ENCODE peak calls at places on chromosomes 2 and 18, in ten cellular contexts. B is GM12865, A is astrocyte of the spinal cord, L is A549, E is cardiac muscle cell, W is HepG2, Y is heart left ventricle, P is GM12864, V is neural progenitor cell, Q is spleen. N is an unnamed sample.

GRCh38 chr2:16215892-16216554 is 275.7 kb downstream of the MYCN start:
- DNase-seq in B (no peak), A (no peak), L (no peak), E (no peak), W (no peak), Y (peak; percentile 73), P (no peak), V (no peak), Q (no peak), N (no peak)

GRCh38 chr2:52077159-52077558 is 1045.2 kb upstream of the NRXN1 start:
- DNase-seq in B (no peak), A (no peak), L (no peak), E (no peak), W (no peak), Y (no peak), P (no peak), V (no peak), Q (no peak), N (no peak)

GRCh38 chr2:150346806-150347205 is 140.7 kb downstream of the RND3 start:
- DNase-seq in B (no peak), A (no peak), L (no peak), E (no peak), W (no peak), Y (no peak), P (no peak), V (no peak), Q (no peak), N (no peak)

GRCh38 chr2:188898261-188898660 is 75.9 kb upstream of the COL3A1 start:
- DNase-seq in B (no peak), A (no peak), L (no peak), E (no peak), W (no peak), Y (no peak), P (no peak), V (no peak), Q (no peak), N (no peak)

GRCh38 chr18:76720683-76721082 is 101.7 kb upstream of the ZNF236 start:
- DNase-seq in B (no peak), A (no peak), L (no peak), E (no peak), W (no peak), Y (no peak), P (no peak), V (no peak), Q (no peak), N (no peak)

GRCh38 chr2:241009601-241010530 is 11.4 kb downstream of the SNED1 start:
- DNase-seq in B (peak; percentile 45), A (peak; percentile 96), L (no peak), E (no peak), W (no peak), Y (no peak), P (no peak), V (peak; percentile 59), Q (peak; percentile 80), N (no peak)

GRCh38 chr2:129748653-129749052 is 230.8 kb upstream of the RAB6C start:
- DNase-seq in B (no peak), A (no peak), L (peak; percentile 13), E (peak; percentile 49), W (peak; percentile 21), Y (no peak), P (no peak), V (peak; percentile 55), Q (peak; percentile 41), N (no peak)

GRCh38 chr2:102657770-102658169 is 38.4 kb downstream of the SLC9A2 start:
- DNase-seq in B (peak; percentile 55), A (no peak), L (peak; percentile 26), E (no peak), W (no peak), Y (no peak), P (no peak), V (no peak), Q (no peak), N (peak; percentile 32)

GRCh38 chr2:288743-289361 is 961 bp upstream of the ALKAL2 start:
- DNase-seq in B (no peak), A (no peak), L (no peak), E (no peak), W (no peak), Y (no peak), P (no peak), V (peak; percentile 23), Q (no peak), N (no peak)

GRCh38 chr2:289362-290089 is 1.6 kb upstream of the ALKAL2 start:
- DNase-seq in B (no peak), A (peak; percentile 35), L (peak; percentile 25), E (peak; percentile 25), W (no peak), Y (no peak), P (no peak), V (peak; percentile 55), Q (no peak), N (no peak)

GRCh38 chr2:286774-287392 is 1.0 kb downstream of the ALKAL2 start:
- DNase-seq in B (no peak), A (no peak), L (no peak), E (no peak), W (no peak), Y (no peak), P (no peak), V (peak; percentile 58), Q (no peak), N (no peak)

GRCh38 chr2:287471-287885 is 413 bp downstream of the ALKAL2 start:
- DNase-seq in B (no peak), A (peak; percentile 23), L (no peak), E (peak; percentile 50), W (no peak), Y (no peak), P (no peak), V (peak; percentile 68), Q (no peak), N (no peak)

GRCh38 chr2:288002-288742 is at the start of gene ALKAL2:
- DNase-seq in B (no peak), A (no peak), L (no peak), E (no peak), W (no peak), Y (no peak), P (no peak), V (peak; percentile 66), Q (no peak), N (no peak)
- H3K4me3 ChIP-seq in B (no peak within 1 kb of the TSS), A (peak within 1 kb of the TSS; percentile 13), L (peak within 1 kb of the TSS; percentile 31), E (peak within 1 kb of the TSS; percentile 24), W (no peak within 1 kb of the TSS), Y (peak within 1 kb of the TSS; percentile 52), P (no peak within 1 kb of the TSS), V (peak within 1 kb of the TSS; percentile 50), Q (peak within 1 kb of the TSS; percentile 63), N (no peak within 1 kb of the TSS)

DNA sequence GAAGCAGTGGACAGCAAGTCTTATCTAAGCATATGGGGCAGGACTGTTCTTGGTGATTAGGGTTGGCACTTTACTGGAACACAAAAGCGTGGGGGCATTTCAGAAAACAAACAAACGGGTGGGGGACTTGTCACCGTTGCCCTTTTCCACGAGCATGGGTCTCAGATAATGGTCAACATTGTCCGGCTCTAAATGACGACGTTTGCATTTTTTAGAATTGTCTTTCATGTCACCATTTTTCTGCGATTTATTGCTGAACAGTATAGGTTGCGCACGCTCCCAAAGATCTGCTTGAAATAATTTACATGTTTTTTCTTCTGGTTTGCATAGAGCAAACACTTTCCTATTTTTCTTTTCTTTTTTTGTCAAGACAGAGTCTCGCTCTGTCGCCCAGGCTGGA is 46.6 kb upstream of the TBC1D8 start:
- DNase-seq in B (no peak), A (no peak), L (no peak), E (no peak), W (no peak), Y (no peak), P (no peak), V (no peak), Q (no peak), N (no peak)
- TF ChIP-seq CTCF in B (no peak), A (no peak), L (no peak), E (no peak), W (no peak), Y (no peak), P (no peak), V (no peak), Q (no peak), N (no peak)

DNA sequence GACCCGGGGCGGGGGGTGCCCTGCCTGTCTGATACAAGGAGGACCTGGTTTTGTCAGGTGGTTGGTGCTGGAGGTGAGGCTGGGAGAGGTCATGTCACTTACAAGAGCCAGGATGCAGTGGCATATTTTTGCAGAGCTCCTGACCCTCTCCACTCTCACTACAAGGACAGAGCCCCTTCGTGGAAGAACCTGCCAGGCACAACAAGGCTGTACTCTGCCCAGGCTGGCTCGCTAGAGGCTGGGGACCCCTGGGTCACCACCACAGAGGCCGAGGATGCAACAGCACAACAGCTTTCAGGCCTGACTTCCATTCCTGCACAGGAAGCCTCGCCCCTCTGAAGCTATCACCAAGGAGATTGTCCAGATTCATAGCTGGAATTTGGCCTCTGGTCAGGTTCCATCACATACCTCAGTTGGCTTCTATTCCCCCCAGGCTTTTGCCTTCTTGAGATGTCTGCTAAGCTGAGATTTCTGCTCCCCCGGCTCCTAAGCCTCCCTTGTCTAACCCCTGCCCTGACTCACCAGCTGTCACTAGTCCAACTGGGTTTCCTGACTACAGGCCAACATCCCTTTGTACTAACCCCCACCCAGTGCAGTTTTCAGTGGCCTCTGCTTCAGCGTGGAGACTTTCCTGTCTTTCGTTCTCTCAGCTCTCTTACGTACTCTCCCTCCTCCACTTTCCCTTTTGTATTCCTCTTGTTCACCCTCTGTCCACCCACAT is 132.5 kb upstream of the EPAS1 start:
- DNase-seq in B (no peak), A (peak; percentile 93), L (peak; percentile 88), E (no peak), W (no peak), Y (peak; percentile 89), P (no peak), V (no peak), Q (no peak), N (no peak)
- H3K4me3 ChIP-seq in B (no peak overlapping the region), A (no peak overlapping the region), L (peak overlapping the region; percentile 1), E (no peak overlapping the region), W (no peak overlapping the region), Y (no peak overlapping the region), P (no peak overlapping the region), V (no peak overlapping the region), Q (no peak overlapping the region), N (no peak overlapping the region)

GRCh38 chr2:162344617-162344950 is 652 bp downstream of the GCA start:
- DNase-seq in B (no peak), A (no peak), L (no peak), E (no peak), W (peak; percentile 10), Y (no peak), P (no peak), V (no peak), Q (peak; percentile 84), N (no peak)

GRCh38 chr2:162340822-162341221 is 3.1 kb upstream of the GCA start:
- DNase-seq in B (no peak), A (no peak), L (no peak), E (no peak), W (no peak), Y (no peak), P (no peak), V (no peak), Q (no peak), N (no peak)

GRCh38 chr2:162342841-162343240 is 1.1 kb upstream of the GCA start:
- DNase-seq in B (no peak), A (no peak), L (no peak), E (no peak), W (no peak), Y (no peak), P (no peak), V (no peak), Q (no peak), N (no peak)

GRCh38 chr2:162343492-162343823 is 474 bp upstream of the GCA start:
- DNase-seq in B (no peak), A (no peak), L (no peak), E (no peak), W (no peak), Y (no peak), P (no peak), V (no peak), Q (no peak), N (no peak)

DNA sequence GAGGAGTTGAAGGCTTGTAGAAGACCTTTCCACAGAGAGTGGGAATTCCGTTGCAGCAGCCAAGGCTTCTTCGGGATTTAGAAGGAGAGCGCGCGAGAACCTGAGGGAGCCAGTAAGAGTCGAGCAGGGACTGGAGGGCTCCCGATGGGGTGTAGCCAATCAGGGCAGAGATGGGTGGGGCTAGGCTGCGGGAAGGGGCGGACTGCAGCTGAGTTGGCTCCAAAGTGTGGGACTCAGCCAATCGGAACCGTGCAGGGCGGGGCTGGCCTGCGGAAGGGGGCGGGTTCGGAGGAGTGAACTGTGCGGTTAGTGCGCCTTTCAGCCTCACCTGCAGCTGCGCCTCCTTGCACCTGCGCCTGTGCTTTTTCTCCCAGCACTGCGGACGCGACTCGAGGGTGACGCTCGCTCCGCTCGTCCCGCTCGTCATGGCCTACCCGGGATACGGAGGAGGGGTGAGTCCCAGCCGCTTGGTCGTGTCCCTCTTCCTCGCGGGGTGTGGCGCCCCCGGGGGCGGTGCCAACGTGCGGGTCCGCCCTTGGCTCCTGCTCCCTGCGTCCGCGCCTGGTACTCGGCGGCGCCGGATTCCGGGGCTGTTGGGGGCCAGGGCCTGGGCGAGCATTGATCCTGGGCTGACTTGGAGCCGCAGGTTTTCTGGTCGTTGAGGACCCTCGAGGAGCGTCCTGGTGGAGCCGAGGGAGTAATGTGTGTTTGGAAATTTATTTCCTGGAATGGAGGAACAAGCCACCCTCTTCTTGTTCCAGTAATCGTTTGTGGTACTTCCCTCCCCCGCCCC is at the start of gene GCA:
- DNase-seq in B (peak; percentile 98), A (peak; percentile 97), L (peak; percentile 97), E (peak; percentile 98), W (peak; percentile 97), Y (peak; percentile 98), P (peak; percentile 93), V (peak; percentile 97), Q (peak; percentile 99), N (peak; percentile 98)
- TF ChIP-seq CTCF in B (no peak), A (no peak), L (no peak), E (no peak), W (peak; percentile 53), Y (no peak), P (no peak), V (peak; percentile 26), Q (peak; percentile 54), N (no peak)